ENCODE peak calls at places on chromosomes 6 and 20, in seven cellular contexts. P is hypothalamus; X is GM13976; L is stimulated activated CD8-positive, alpha-beta memory T cell treated with anti-CD3 and anti-CD28 coated beads, Interleukin-4, amount 100 ng/mL, for 48 hours; W is fibroblast of the aortic adventitia; J is prostate gland; Z is effector CD4-positive, alpha-beta T cell. T is an unnamed sample.

GRCh38 chr6:39225946-39226437 is 3.3 kb downstream of the KCNK5 start:
- DNase-seq in Z (no peak), X (no peak), W (no peak), J (no peak), L (peak), P (no peak), T (no peak)

GRCh38 chr20:31815408-31816188 is 3.6 kb upstream of the MYLK2 start:
- DNase-seq in L (no peak), P (no peak), J (no peak), Z (no peak), W (peak), X (no peak), T (no peak)

GRCh38 chr6:102333736-102334135 is 940.2 kb downstream of the GRIK2 start:
- DNase-seq in Z (no peak), W (no peak), J (no peak), X (no peak), L (no peak), P (no peak), T (no peak)

GRCh38 chr6:148291876-148292275 is 50.8 kb upstream of the SASH1 start:
- DNase-seq in L (no peak), J (no peak), P (no peak), Z (no peak), W (peak), X (no peak), T (no peak)

GRCh38 chr6:129789974-129790373 is 71.1 kb downstream of the TMEM244 start:
- DNase-seq in W (no peak), Z (no peak), L (no peak), X (no peak), P (no peak), J (no peak), T (no peak)

GRCh38 chr6:2630362-2630761 is 120.4 kb downstream of the MYLK4 start:
- DNase-seq in X (no peak), Z (no peak), J (no peak), W (peak), L (no peak), P (no peak), T (peak)

GRCh38 chr6:150622941-150623874 is 23.5 kb downstream of the PLEKHG1 start:
- DNase-seq in Z (no peak), X (peak), P (peak), W (no peak), L (no peak), J (no peak), T (no peak)

GRCh38 chr20:46324960-46325703 is 16.8 kb upstream of the CDH22 start:
- DNase-seq in J (no peak), Z (no peak), X (no peak), L (no peak), P (no peak), W (peak), T (peak)

GRCh38 chr6:112017169-112017568 is 36.7 kb upstream of the CCN6 start:
- DNase-seq in J (no peak), Z (no peak), X (no peak), W (no peak), P (no peak), L (peak), T (no peak)

GRCh38 chr6:53439556-53439955 is 90.8 kb upstream of the ELOVL5 start:
- DNase-seq in J (no peak), L (no peak), Z (no peak), W (peak), P (no peak), X (no peak), T (no peak)

T was measured in ELF-1.